ENCODE peak calls at places on chromosomes 16 and 17, in eight cellular contexts. One of them, this sample, is unnamed.

GRCh38 chr17:5527647-5528250 is 41.4 kb downstream of the MIS12 start:
- DNase-seq in PC-9: no peak
- DNase-seq in CD8-positive, alpha-beta memory T cell: no peak
- DNase-seq in dorsolateral prefrontal cortex: no peak
- DNase-seq in aorta: no peak
- DNase-seq in CD8-positive, alpha-beta T cell: no peak
- DNase-seq in left lung: no peak
- DNase-seq in body of pancreas: no peak
- DNase-seq in this sample: no peak

GRCh38 chr16:84087461-84088151 is 29.1 kb downstream of the MBTPS1 start:
- DNase-seq in body of pancreas: no peak
- DNase-seq in aorta: no peak
- DNase-seq in dorsolateral prefrontal cortex: no peak
- DNase-seq in left lung: no peak
- DNase-seq in CD8-positive, alpha-beta memory T cell: no peak
- DNase-seq in PC-9: no peak
- DNase-seq in CD8-positive, alpha-beta T cell: no peak
- DNase-seq in this sample: no peak

GRCh38 chr17:2710804-2711607 is 558 bp downstream of the CLUH start:
- DNase-seq in body of pancreas: peak; percentile 66
- DNase-seq in dorsolateral prefrontal cortex: peak; percentile 56
- DNase-seq in left lung: no peak
- DNase-seq in CD8-positive, alpha-beta memory T cell: peak; percentile 39
- DNase-seq in CD8-positive, alpha-beta T cell: peak; percentile 32
- DNase-seq in PC-9: no peak
- DNase-seq in aorta: peak; percentile 52
- DNase-seq in this sample: no peak

GRCh38 chr16:28504707-28505404 is 1.8 kb downstream of the IL27 start:
- DNase-seq in CD8-positive, alpha-beta T cell: no peak
- DNase-seq in dorsolateral prefrontal cortex: no peak
- DNase-seq in PC-9: peak; percentile 93
- DNase-seq in aorta: no peak
- DNase-seq in CD8-positive, alpha-beta memory T cell: no peak
- DNase-seq in body of pancreas: no peak
- DNase-seq in left lung: no peak
- DNase-seq in this sample: no peak

GRCh38 chr17:78131172-78132085 is 858 bp downstream of the TMC8 start:
- DNase-seq in CD8-positive, alpha-beta memory T cell: peak; percentile 41
- DNase-seq in left lung: no peak
- DNase-seq in CD8-positive, alpha-beta T cell: peak; percentile 56
- DNase-seq in PC-9: no peak
- DNase-seq in body of pancreas: peak; percentile 15
- DNase-seq in aorta: no peak
- DNase-seq in dorsolateral prefrontal cortex: peak; percentile 69
- DNase-seq in this sample: no peak

GRCh38 chr17:81583589-81584337 is 31.6 kb upstream of the FAAP100 start:
- DNase-seq in aorta: no peak
- DNase-seq in CD8-positive, alpha-beta memory T cell: no peak
- DNase-seq in left lung: no peak
- DNase-seq in dorsolateral prefrontal cortex: no peak
- DNase-seq in body of pancreas: no peak
- DNase-seq in CD8-positive, alpha-beta T cell: no peak
- DNase-seq in PC-9: no peak
- DNase-seq in this sample: no peak

GRCh38 chr17:61128671-61129115 is 270.9 kb upstream of the TBX2 start:
- DNase-seq in PC-9: no peak
- DNase-seq in left lung: no peak
- DNase-seq in CD8-positive, alpha-beta memory T cell: no peak
- DNase-seq in dorsolateral prefrontal cortex: no peak
- DNase-seq in aorta: no peak
- DNase-seq in CD8-positive, alpha-beta T cell: no peak
- DNase-seq in body of pancreas: no peak
- DNase-seq in this sample: no peak

GRCh38 chr17:3639981-3640596 is 3.5 kb downstream of the CTNS start:
- DNase-seq in CD8-positive, alpha-beta memory T cell: no peak
- DNase-seq in dorsolateral prefrontal cortex: no peak
- DNase-seq in PC-9: no peak
- DNase-seq in aorta: peak; percentile 50
- DNase-seq in body of pancreas: peak; percentile 62
- DNase-seq in left lung: no peak
- DNase-seq in CD8-positive, alpha-beta T cell: no peak
- DNase-seq in this sample: no peak

GRCh38 chr17:31388351-31388750 is 3.1 kb upstream of the RAB11FIP4 start:
- DNase-seq in left lung: no peak
- DNase-seq in CD8-positive, alpha-beta T cell: no peak
- DNase-seq in dorsolateral prefrontal cortex: no peak
- DNase-seq in CD8-positive, alpha-beta memory T cell: no peak
- DNase-seq in PC-9: no peak
- DNase-seq in aorta: no peak
- DNase-seq in body of pancreas: no peak
- DNase-seq in this sample: no peak
- H3K27me3 ChIP-seq in left lung: peaks cover 52% of the 10 kb centered on the region
- H3K27me3 ChIP-seq in CD8-positive, alpha-beta T cell: peaks cover 6% of the 10 kb centered on the region
- H3K27me3 ChIP-seq in dorsolateral prefrontal cortex: no peaks in the 10 kb centered on the region
- H3K27me3 ChIP-seq in CD8-positive, alpha-beta memory T cell: peaks cover 21% of the 10 kb centered on the region
- H3K27me3 ChIP-seq in PC-9: no peaks in the 10 kb centered on the region
- H3K27me3 ChIP-seq in aorta: no peaks in the 10 kb centered on the region
- H3K27me3 ChIP-seq in body of pancreas: peaks cover 4% of the 10 kb centered on the region
- H3K27me3 ChIP-seq in this sample: peaks cover 41% of the 10 kb centered on the region

GRCh38 chr16:26857371-26857770 is 209.4 kb upstream of the C16orf82 start:
- DNase-seq in left lung: no peak
- DNase-seq in CD8-positive, alpha-beta memory T cell: no peak
- DNase-seq in body of pancreas: no peak
- DNase-seq in aorta: no peak
- DNase-seq in CD8-positive, alpha-beta T cell: no peak
- DNase-seq in PC-9: no peak
- DNase-seq in dorsolateral prefrontal cortex: no peak
- DNase-seq in this sample: no peak

GRCh38 chr16:26856791-26857190 is 209.9 kb upstream of the C16orf82 start:
- DNase-seq in CD8-positive, alpha-beta memory T cell: no peak
- DNase-seq in PC-9: no peak
- DNase-seq in left lung: no peak
- DNase-seq in dorsolateral prefrontal cortex: no peak
- DNase-seq in aorta: no peak
- DNase-seq in body of pancreas: no peak
- DNase-seq in CD8-positive, alpha-beta T cell: no peak
- DNase-seq in this sample: no peak

GRCh38 chr16:26859086-26859485 is 207.6 kb upstream of the C16orf82 start:
- DNase-seq in body of pancreas: no peak
- DNase-seq in aorta: no peak
- DNase-seq in PC-9: no peak
- DNase-seq in CD8-positive, alpha-beta T cell: no peak
- DNase-seq in dorsolateral prefrontal cortex: no peak
- DNase-seq in left lung: no peak
- DNase-seq in CD8-positive, alpha-beta memory T cell: no peak
- DNase-seq in this sample: no peak

GRCh38 chr16:26860506-26860905 is 206.2 kb upstream of the C16orf82 start:
- DNase-seq in PC-9: no peak
- DNase-seq in CD8-positive, alpha-beta memory T cell: no peak
- DNase-seq in body of pancreas: no peak
- DNase-seq in dorsolateral prefrontal cortex: no peak
- DNase-seq in CD8-positive, alpha-beta T cell: no peak
- DNase-seq in left lung: no peak
- DNase-seq in aorta: no peak
- DNase-seq in this sample: no peak

DNA sequence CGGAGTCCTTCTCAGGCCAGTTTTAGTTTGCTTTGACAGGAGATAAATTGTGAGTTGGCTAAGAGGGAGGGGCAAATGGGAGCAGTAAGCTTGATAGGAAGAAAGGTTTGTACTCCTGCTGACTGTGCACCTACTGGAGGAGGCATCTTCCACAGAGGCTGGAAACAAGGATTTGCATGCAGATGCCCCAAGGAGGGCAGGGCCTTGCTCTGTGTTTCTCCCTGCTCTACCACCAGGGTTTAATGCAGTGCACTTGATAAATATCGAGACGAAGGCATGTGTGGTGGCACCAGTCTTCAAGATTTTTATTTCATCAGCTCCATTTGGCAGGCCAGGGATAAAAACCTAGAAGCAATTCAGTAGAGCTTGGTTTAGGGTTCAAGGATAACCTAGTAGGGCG is 210.5 kb upstream of the C16orf82 start:
- DNase-seq in body of pancreas: no peak
- DNase-seq in PC-9: no peak
- DNase-seq in dorsolateral prefrontal cortex: no peak
- DNase-seq in aorta: no peak
- DNase-seq in CD8-positive, alpha-beta T cell: no peak
- DNase-seq in left lung: no peak
- DNase-seq in CD8-positive, alpha-beta memory T cell: no peak
- DNase-seq in this sample: no peak
- H3K27me3 ChIP-seq in body of pancreas: no peaks in the 10 kb centered on the region
- H3K27me3 ChIP-seq in PC-9: peaks cover 7% of the 10 kb centered on the region
- H3K27me3 ChIP-seq in dorsolateral prefrontal cortex: no peaks in the 10 kb centered on the region
- H3K27me3 ChIP-seq in aorta: no peaks in the 10 kb centered on the region
- H3K27me3 ChIP-seq in CD8-positive, alpha-beta T cell: no peaks in the 10 kb centered on the region
- H3K27me3 ChIP-seq in left lung: no peaks in the 10 kb centered on the region
- H3K27me3 ChIP-seq in CD8-positive, alpha-beta memory T cell: no peaks in the 10 kb centered on the region
- H3K27me3 ChIP-seq in this sample: no peaks in the 10 kb centered on the region

GRCh38 chr16:88920618-88921602 is 54.5 kb upstream of the PABPN1L start:
- DNase-seq in CD8-positive, alpha-beta T cell: no peak
- DNase-seq in body of pancreas: peak; percentile 66
- DNase-seq in left lung: peak; percentile 68
- DNase-seq in dorsolateral prefrontal cortex: no peak
- DNase-seq in CD8-positive, alpha-beta memory T cell: no peak
- DNase-seq in aorta: peak; percentile 83
- DNase-seq in PC-9: peak; percentile 77
- DNase-seq in this sample: peak; percentile 85
- H3K27me3 ChIP-seq in CD8-positive, alpha-beta T cell: no peaks in the 10 kb centered on the region
- H3K27me3 ChIP-seq in body of pancreas: no peaks in the 10 kb centered on the region
- H3K27me3 ChIP-seq in left lung: peaks cover 21% of the 10 kb centered on the region
- H3K27me3 ChIP-seq in dorsolateral prefrontal cortex: no peaks in the 10 kb centered on the region
- H3K27me3 ChIP-seq in CD8-positive, alpha-beta memory T cell: peaks cover 4% of the 10 kb centered on the region
- H3K27me3 ChIP-seq in aorta: no peaks in the 10 kb centered on the region
- H3K27me3 ChIP-seq in PC-9: no peaks in the 10 kb centered on the region
- H3K27me3 ChIP-seq in this sample: peaks cover 38% of the 10 kb centered on the region

GRCh38 chr17:45757431-45758218 is 26.5 kb upstream of the CRHR1 start:
- DNase-seq in PC-9: no peak
- DNase-seq in CD8-positive, alpha-beta T cell: no peak
- DNase-seq in left lung: no peak
- DNase-seq in CD8-positive, alpha-beta memory T cell: no peak
- DNase-seq in body of pancreas: no peak
- DNase-seq in dorsolateral prefrontal cortex: no peak
- DNase-seq in aorta: no peak
- DNase-seq in this sample: no peak

GRCh38 chr17:45756266-45756989 is 27.7 kb upstream of the CRHR1 start:
- DNase-seq in PC-9: no peak
- DNase-seq in CD8-positive, alpha-beta T cell: no peak
- DNase-seq in aorta: no peak
- DNase-seq in dorsolateral prefrontal cortex: no peak
- DNase-seq in left lung: no peak
- DNase-seq in body of pancreas: no peak
- DNase-seq in CD8-positive, alpha-beta memory T cell: no peak
- DNase-seq in this sample: no peak

GRCh38 chr17:45758544-45758943 is 25.6 kb upstream of the CRHR1 start:
- DNase-seq in dorsolateral prefrontal cortex: no peak
- DNase-seq in left lung: no peak
- DNase-seq in CD8-positive, alpha-beta T cell: no peak
- DNase-seq in body of pancreas: no peak
- DNase-seq in CD8-positive, alpha-beta memory T cell: no peak
- DNase-seq in aorta: no peak
- DNase-seq in PC-9: no peak
- DNase-seq in this sample: no peak

GRCh38 chr17:45761957-45762565 is 22.1 kb upstream of the CRHR1 start:
- DNase-seq in CD8-positive, alpha-beta T cell: no peak
- DNase-seq in aorta: no peak
- DNase-seq in CD8-positive, alpha-beta memory T cell: no peak
- DNase-seq in PC-9: no peak
- DNase-seq in left lung: no peak
- DNase-seq in body of pancreas: no peak
- DNase-seq in dorsolateral prefrontal cortex: no peak
- DNase-seq in this sample: no peak

DNA sequence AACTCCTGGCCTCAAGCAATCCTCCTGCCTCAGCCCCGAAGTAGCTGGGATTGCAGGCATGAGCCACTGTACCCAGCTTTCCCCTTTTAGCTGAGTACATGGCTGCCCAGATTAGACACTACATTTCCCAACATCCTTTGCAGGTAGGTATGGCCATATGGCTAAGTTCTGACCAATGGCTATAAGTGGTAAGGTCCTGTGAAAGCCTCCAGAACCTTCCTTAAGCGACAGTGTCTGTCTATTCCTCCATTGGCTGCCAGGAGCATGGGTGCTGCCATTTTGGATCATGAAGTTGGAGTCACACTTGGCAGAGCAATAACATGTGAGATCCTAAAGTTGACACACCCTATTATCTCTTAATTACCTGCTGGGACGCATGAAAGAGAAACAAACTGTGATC is 24.4 kb upstream of the CRHR1 start:
- DNase-seq in left lung: no peak
- DNase-seq in CD8-positive, alpha-beta T cell: no peak
- DNase-seq in aorta: no peak
- DNase-seq in body of pancreas: no peak
- DNase-seq in CD8-positive, alpha-beta memory T cell: no peak
- DNase-seq in PC-9: no peak
- DNase-seq in dorsolateral prefrontal cortex: no peak
- DNase-seq in this sample: no peak
- H3K27me3 ChIP-seq in left lung: peaks cover 60% of the 10 kb centered on the region
- H3K27me3 ChIP-seq in CD8-positive, alpha-beta T cell: no peaks in the 10 kb centered on the region
- H3K27me3 ChIP-seq in aorta: no peaks in the 10 kb centered on the region
- H3K27me3 ChIP-seq in body of pancreas: no peaks in the 10 kb centered on the region
- H3K27me3 ChIP-seq in CD8-positive, alpha-beta memory T cell: peaks cover 5% of the 10 kb centered on the region
- H3K27me3 ChIP-seq in PC-9: peaks cover 95% of the 10 kb centered on the region
- H3K27me3 ChIP-seq in dorsolateral prefrontal cortex: no peaks in the 10 kb centered on the region
- H3K27me3 ChIP-seq in this sample: peaks cover 75% of the 10 kb centered on the region

GRCh38 chr16:23182206-23182674 is 305 bp upstream of the SCNN1G start:
- DNase-seq in dorsolateral prefrontal cortex: peak; percentile 81
- DNase-seq in body of pancreas: peak; percentile 95
- DNase-seq in aorta: peak; percentile 74
- DNase-seq in PC-9: peak; percentile 99
- DNase-seq in CD8-positive, alpha-beta T cell: peak; percentile 64
- DNase-seq in left lung: peak; percentile 75
- DNase-seq in CD8-positive, alpha-beta memory T cell: peak; percentile 57
- DNase-seq in this sample: peak; percentile 61
- H3K27me3 ChIP-seq in dorsolateral prefrontal cortex: peaks cover 21% of the 10 kb centered on the region
- H3K27me3 ChIP-seq in body of pancreas: peaks cover 12% of the 10 kb centered on the region
- H3K27me3 ChIP-seq in aorta: peaks cover 3% of the 10 kb centered on the region
- H3K27me3 ChIP-seq in PC-9: no peaks in the 10 kb centered on the region
- H3K27me3 ChIP-seq in CD8-positive, alpha-beta T cell: peaks cover 24% of the 10 kb centered on the region
- H3K27me3 ChIP-seq in left lung: peaks cover 77% of the 10 kb centered on the region
- H3K27me3 ChIP-seq in CD8-positive, alpha-beta memory T cell: peaks cover 32% of the 10 kb centered on the region
- H3K27me3 ChIP-seq in this sample: peaks cover 89% of the 10 kb centered on the region

GRCh38 chr17:38577244-38577643 is 28.5 kb downstream of the SRCIN1 start:
- DNase-seq in PC-9: no peak
- DNase-seq in CD8-positive, alpha-beta memory T cell: no peak
- DNase-seq in aorta: no peak
- DNase-seq in CD8-positive, alpha-beta T cell: no peak
- DNase-seq in dorsolateral prefrontal cortex: no peak
- DNase-seq in left lung: no peak
- DNase-seq in body of pancreas: no peak
- DNase-seq in this sample: no peak
- H3K27me3 ChIP-seq in PC-9: no peaks in the 10 kb centered on the region
- H3K27me3 ChIP-seq in CD8-positive, alpha-beta memory T cell: peaks cover 73% of the 10 kb centered on the region
- H3K27me3 ChIP-seq in aorta: peaks cover 2% of the 10 kb centered on the region
- H3K27me3 ChIP-seq in CD8-positive, alpha-beta T cell: peaks cover 40% of the 10 kb centered on the region
- H3K27me3 ChIP-seq in dorsolateral prefrontal cortex: no peaks in the 10 kb centered on the region
- H3K27me3 ChIP-seq in left lung: peaks cover 100% of the 10 kb centered on the region
- H3K27me3 ChIP-seq in body of pancreas: peaks cover 7% of the 10 kb centered on the region
- H3K27me3 ChIP-seq in this sample: peaks cover 97% of the 10 kb centered on the region

GRCh38 chr16:73546351-73546845 is 498.5 kb upstream of the ZFHX3 start:
- DNase-seq in PC-9: no peak
- DNase-seq in CD8-positive, alpha-beta memory T cell: no peak
- DNase-seq in dorsolateral prefrontal cortex: no peak
- DNase-seq in body of pancreas: no peak
- DNase-seq in left lung: no peak
- DNase-seq in CD8-positive, alpha-beta T cell: no peak
- DNase-seq in aorta: no peak
- DNase-seq in this sample: no peak
- H3K27me3 ChIP-seq in PC-9: peaks cover 90% of the 10 kb centered on the region
- H3K27me3 ChIP-seq in CD8-positive, alpha-beta memory T cell: no peaks in the 10 kb centered on the region
- H3K27me3 ChIP-seq in dorsolateral prefrontal cortex: peaks cover 60% of the 10 kb centered on the region
- H3K27me3 ChIP-seq in body of pancreas: peaks cover 16% of the 10 kb centered on the region
- H3K27me3 ChIP-seq in left lung: peaks cover 92% of the 10 kb centered on the region
- H3K27me3 ChIP-seq in CD8-positive, alpha-beta T cell: no peaks in the 10 kb centered on the region
- H3K27me3 ChIP-seq in aorta: no peaks in the 10 kb centered on the region
- H3K27me3 ChIP-seq in this sample: peaks cover 91% of the 10 kb centered on the region

This sample was measured in left ventricle myocardium inferior.